ENCODE peak calls at places on chromosomes 12 and 14, in four cellular contexts. One of them, this sample, is unnamed.

GRCh38 chr12:13223176-13223806 is 26.8 kb downstream of the EMP1 start:
- DNase-seq in MCF 10A: peak
- DNase-seq in RWPE1: peak
- DNase-seq in GM13977: no peak
- DNase-seq in this sample: no peak

GRCh38 chr14:102922490-102923200 is at the start of gene AMN:
- DNase-seq in GM13977: peak
- DNase-seq in RWPE1: no peak
- DNase-seq in MCF 10A: no peak
- DNase-seq in this sample: peak

GRCh38 chr14:75168586-75169335 is 7.7 kb downstream of the TMED10 start:
- DNase-seq in GM13977: no peak
- DNase-seq in MCF 10A: no peak
- DNase-seq in RWPE1: no peak
- DNase-seq in this sample: no peak

GRCh38 chr14:23436327-23437141 is 1.1 kb upstream of the MYH7 start:
- DNase-seq in GM13977: no peak
- DNase-seq in RWPE1: no peak
- DNase-seq in MCF 10A: no peak
- DNase-seq in this sample: peak

GRCh38 chr14:104293231-104293841 is 154.9 kb downstream of the KIF26A start:
- DNase-seq in MCF 10A: no peak
- DNase-seq in GM13977: no peak
- DNase-seq in RWPE1: no peak
- DNase-seq in this sample: peak

GRCh38 chr14:100644383-100644782 is 57.2 kb upstream of the BEGAIN start:
- DNase-seq in RWPE1: no peak
- DNase-seq in MCF 10A: no peak
- DNase-seq in GM13977: no peak
- DNase-seq in this sample: no peak

GRCh38 chr12:9364224-9365176 is 156.3 kb upstream of the PZP start:
- DNase-seq in MCF 10A: peak
- DNase-seq in RWPE1: peak
- DNase-seq in GM13977: peak
- DNase-seq in this sample: no peak

GRCh38 chr12:131530041-131530332 is 180.9 kb upstream of the SFSWAP start:
- DNase-seq in RWPE1: no peak
- DNase-seq in MCF 10A: no peak
- DNase-seq in GM13977: no peak
- DNase-seq in this sample: no peak

GRCh38 chr12:116707751-116708150 is 30.1 kb downstream of the SPRING1 start:
- DNase-seq in RWPE1: no peak
- DNase-seq in GM13977: no peak
- DNase-seq in MCF 10A: no peak
- DNase-seq in this sample: no peak

GRCh38 chr12:4421590-4422031 is 24.0 kb downstream of the FGF6 start:
- DNase-seq in MCF 10A: peak
- DNase-seq in GM13977: peak
- DNase-seq in RWPE1: peak
- DNase-seq in this sample: no peak

GRCh38 chr12:68617160-68617926 is 6.6 kb downstream of the RAP1B start:
- DNase-seq in MCF 10A: peak
- DNase-seq in RWPE1: no peak
- DNase-seq in GM13977: no peak
- DNase-seq in this sample: no peak

GRCh38 chr14:81516941-81517797 is 16.5 kb downstream of the SEL1L start:
- DNase-seq in GM13977: no peak
- DNase-seq in RWPE1: no peak
- DNase-seq in MCF 10A: no peak
- DNase-seq in this sample: no peak

GRCh38 chr14:65927871-65928270 is 515.3 kb downstream of the FUT8 start:
- DNase-seq in RWPE1: no peak
- DNase-seq in GM13977: no peak
- DNase-seq in MCF 10A: no peak
- DNase-seq in this sample: no peak

GRCh38 chr12:122878780-122879612 is 16.9 kb downstream of the VPS37B start:
- DNase-seq in MCF 10A: no peak
- DNase-seq in RWPE1: no peak
- DNase-seq in GM13977: no peak
- DNase-seq in this sample: no peak

GRCh38 chr12:3307419-3307818 is 183.6 kb upstream of the PRMT8 start:
- DNase-seq in MCF 10A: no peak
- DNase-seq in GM13977: no peak
- DNase-seq in RWPE1: no peak
- DNase-seq in this sample: no peak

GRCh38 chr12:31773867-31774266 is 45.0 kb upstream of the AMN1 start:
- DNase-seq in GM13977: no peak
- DNase-seq in RWPE1: no peak
- DNase-seq in MCF 10A: no peak
- DNase-seq in this sample: no peak

GRCh38 chr12:129997239-129997638 is 93.4 kb upstream of the TMEM132D start:
- DNase-seq in RWPE1: no peak
- DNase-seq in GM13977: no peak
- DNase-seq in MCF 10A: no peak
- DNase-seq in this sample: no peak

GRCh38 chr14:104609666-104610065 is 5.1 kb upstream of the TMEM179 start:
- DNase-seq in RWPE1: no peak
- DNase-seq in MCF 10A: no peak
- DNase-seq in GM13977: no peak
- DNase-seq in this sample: no peak

GRCh38 chr14:100131181-100131580 is 28.3 kb downstream of the DEGS2 start:
- DNase-seq in MCF 10A: no peak
- DNase-seq in GM13977: no peak
- DNase-seq in RWPE1: no peak
- DNase-seq in this sample: no peak

GRCh38 chr12:5628501-5628900 is 196.6 kb downstream of the NTF3 start:
- DNase-seq in GM13977: no peak
- DNase-seq in MCF 10A: no peak
- DNase-seq in RWPE1: no peak
- DNase-seq in this sample: no peak

GRCh38 chr14:104294983-104295680 is 156.7 kb downstream of the KIF26A start:
- DNase-seq in RWPE1: no peak
- DNase-seq in MCF 10A: no peak
- DNase-seq in GM13977: no peak
- DNase-seq in this sample: peak

GRCh38 chr12:93365616-93366015 is 12.1 kb upstream of the NUDT4 start:
- DNase-seq in RWPE1: no peak
- DNase-seq in MCF 10A: no peak
- DNase-seq in GM13977: no peak
- DNase-seq in this sample: no peak

GRCh38 chr12:58915634-58916033 is 4.7 kb downstream of the LRIG3 start:
- DNase-seq in GM13977: no peak
- DNase-seq in MCF 10A: peak
- DNase-seq in RWPE1: no peak
- DNase-seq in this sample: no peak

GRCh38 chr12:46005151-46005797 is 14.9 kb upstream of the SCAF11 start:
- DNase-seq in GM13977: no peak
- DNase-seq in RWPE1: no peak
- DNase-seq in MCF 10A: peak
- DNase-seq in this sample: no peak

GRCh38 chr12:51217133-51217967 is 512 bp downstream of the POU6F1 start:
- DNase-seq in MCF 10A: peak
- DNase-seq in RWPE1: peak
- DNase-seq in GM13977: peak
- DNase-seq in this sample: no peak

GRCh38 chr14:55928316-55928715 is 189.9 kb upstream of the PELI2 start:
- DNase-seq in MCF 10A: no peak
- DNase-seq in RWPE1: no peak
- DNase-seq in GM13977: no peak
- DNase-seq in this sample: no peak

GRCh38 chr12:112836736-112837628 is 45.4 kb downstream of the RPH3A start:
- DNase-seq in RWPE1: no peak
- DNase-seq in GM13977: no peak
- DNase-seq in MCF 10A: no peak
- DNase-seq in this sample: no peak

GRCh38 chr14:92348154-92348553 is 25.2 kb downstream of the SLC24A4 start:
- DNase-seq in RWPE1: no peak
- DNase-seq in GM13977: no peak
- DNase-seq in MCF 10A: no peak
- DNase-seq in this sample: no peak

GRCh38 chr12:113392988-113393579 is 10.6 kb downstream of the SDS start:
- DNase-seq in GM13977: peak
- DNase-seq in RWPE1: peak
- DNase-seq in MCF 10A: no peak
- DNase-seq in this sample: no peak

GRCh38 chr12:9590441-9590840 is 17.3 kb downstream of the KLRB1 start:
- DNase-seq in RWPE1: no peak
- DNase-seq in GM13977: no peak
- DNase-seq in MCF 10A: no peak
- DNase-seq in this sample: no peak

GRCh38 chr12:12985817-12986408 is 14.2 kb downstream of the HEBP1 start:
- DNase-seq in RWPE1: no peak
- DNase-seq in GM13977: no peak
- DNase-seq in MCF 10A: peak
- DNase-seq in this sample: no peak

GRCh38 chr12:100877776-100878175 is 83.2 kb downstream of the ANO4 start:
- DNase-seq in GM13977: no peak
- DNase-seq in RWPE1: no peak
- DNase-seq in MCF 10A: no peak
- DNase-seq in this sample: no peak
- TF ChIP-seq CTCF in GM13977: peak
- TF ChIP-seq CTCF in RWPE1: peak
- TF ChIP-seq CTCF in MCF 10A: peak
- TF ChIP-seq CTCF in this sample: peak

GRCh38 chr12:23950775-23951391 is 1.4 kb upstream of the SOX5 start:
- DNase-seq in MCF 10A: no peak
- DNase-seq in GM13977: no peak
- DNase-seq in RWPE1: no peak
- DNase-seq in this sample: no peak

GRCh38 chr12:23947395-23947794 is 2.1 kb downstream of the SOX5 start:
- DNase-seq in GM13977: no peak
- DNase-seq in RWPE1: no peak
- DNase-seq in MCF 10A: no peak
- DNase-seq in this sample: no peak

GRCh38 chr12:23952071-23952470 is 2.6 kb upstream of the SOX5 start:
- DNase-seq in GM13977: no peak
- DNase-seq in MCF 10A: no peak
- DNase-seq in RWPE1: no peak
- DNase-seq in this sample: no peak

GRCh38 chr12:23950011-23950774 is 723 bp upstream of the SOX5 start:
- DNase-seq in MCF 10A: no peak
- DNase-seq in GM13977: no peak
- DNase-seq in RWPE1: no peak
- DNase-seq in this sample: no peak

DNA sequence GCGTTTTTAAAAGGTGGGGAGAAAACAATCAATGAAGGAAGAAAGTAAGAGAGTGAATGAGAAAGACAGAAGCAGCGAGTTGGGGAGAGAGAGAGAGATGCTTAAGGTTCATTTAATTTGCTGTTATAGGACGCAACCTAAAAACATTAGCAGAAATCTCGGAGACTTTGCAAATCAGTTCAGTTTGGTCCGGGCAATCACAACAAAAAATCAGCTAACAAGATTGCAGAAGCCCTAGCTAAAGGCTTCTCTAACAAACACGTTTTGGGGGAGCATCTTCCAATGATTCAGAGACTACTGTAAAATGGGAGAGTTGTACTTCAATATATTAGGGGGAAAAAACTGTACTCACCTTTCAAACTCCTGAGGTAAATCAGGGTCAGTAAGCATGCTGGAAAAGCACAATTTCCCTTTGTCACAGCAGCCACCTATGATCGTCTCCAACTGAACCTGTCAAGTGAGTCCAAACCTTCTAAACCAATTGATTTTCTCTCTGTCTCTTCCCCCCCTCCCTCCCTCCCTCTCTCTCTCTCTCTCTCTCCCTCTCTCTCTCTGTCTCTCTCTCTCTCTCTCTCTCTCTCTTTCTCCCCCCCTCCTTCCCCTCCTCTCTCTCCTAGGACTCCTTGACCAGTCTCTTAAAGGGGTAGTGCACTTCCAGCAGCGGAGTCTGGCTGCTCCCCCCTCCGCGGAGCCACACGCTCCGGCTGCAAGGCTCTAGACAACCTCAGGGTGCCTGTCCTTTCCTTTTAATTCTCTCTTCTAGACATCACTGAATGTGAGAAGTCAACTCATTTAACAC is at the start of gene SOX5:
- DNase-seq in MCF 10A: no peak
- DNase-seq in RWPE1: no peak
- DNase-seq in GM13977: no peak
- DNase-seq in this sample: no peak
- TF ChIP-seq CTCF in MCF 10A: no peak
- TF ChIP-seq CTCF in RWPE1: no peak
- TF ChIP-seq CTCF in GM13977: no peak
- TF ChIP-seq CTCF in this sample: peak

DNA sequence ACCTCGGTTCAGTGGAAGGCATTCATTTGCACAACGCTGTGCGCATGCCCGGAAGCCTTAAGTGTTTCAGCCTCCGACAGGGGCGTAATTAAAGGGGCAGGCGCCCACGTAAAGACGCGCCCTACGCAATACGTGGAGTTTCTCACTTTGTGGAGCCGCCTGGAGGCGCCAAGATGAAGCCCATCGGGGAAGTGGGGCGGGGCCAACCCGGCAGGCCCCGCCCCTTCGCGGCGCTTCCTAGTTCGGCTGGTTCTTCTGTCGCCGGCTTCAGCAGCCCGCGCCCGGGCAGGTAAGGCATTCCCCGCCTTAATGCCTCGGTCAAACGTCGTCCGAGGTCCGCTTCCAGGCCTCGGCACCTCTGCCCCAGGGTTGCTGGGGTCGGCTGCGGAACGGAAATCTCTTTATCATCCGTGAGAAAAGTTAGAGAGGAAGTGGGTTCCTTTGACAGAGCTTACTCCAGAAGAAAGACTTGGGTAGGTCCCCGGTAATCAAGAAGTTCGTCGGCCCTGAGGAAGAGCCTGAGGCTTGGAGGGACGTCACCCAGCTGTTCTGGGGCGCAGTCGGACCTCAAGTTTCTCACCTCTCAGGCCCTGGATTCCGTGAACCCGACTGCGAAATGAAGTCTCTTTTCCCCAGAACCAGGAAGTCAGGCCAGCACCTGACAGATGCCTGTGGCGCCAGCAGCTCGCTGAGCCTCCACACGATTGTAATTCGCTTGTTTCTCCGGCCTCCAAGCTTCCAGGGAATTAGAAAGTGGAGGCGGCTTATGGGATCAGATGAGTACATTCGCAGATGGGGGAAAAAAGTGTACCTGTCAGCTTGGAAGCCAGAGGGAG is at the start of the genes IRAK4 and PUS7L:
- DNase-seq in GM13977: peak
- DNase-seq in MCF 10A: peak
- DNase-seq in RWPE1: peak
- DNase-seq in this sample: peak
- TF ChIP-seq CTCF in GM13977: peak
- TF ChIP-seq CTCF in MCF 10A: peak
- TF ChIP-seq CTCF in RWPE1: peak
- TF ChIP-seq CTCF in this sample: peak

GRCh38 chr12:40222247-40222646 is 2.5 kb upstream of the LRRK2 start:
- DNase-seq in RWPE1: no peak
- DNase-seq in MCF 10A: peak
- DNase-seq in GM13977: no peak
- DNase-seq in this sample: no peak

GRCh38 chr12:40225337-40225983 is 663 bp downstream of the LRRK2 start:
- DNase-seq in MCF 10A: no peak
- DNase-seq in GM13977: peak
- DNase-seq in RWPE1: no peak
- DNase-seq in this sample: no peak

GRCh38 chr12:40225984-40226602 is 1.3 kb downstream of the LRRK2 start:
- DNase-seq in GM13977: peak
- DNase-seq in MCF 10A: no peak
- DNase-seq in RWPE1: no peak
- DNase-seq in this sample: no peak

GRCh38 chr12:40226652-40227051 is 1.9 kb downstream of the LRRK2 start:
- DNase-seq in RWPE1: peak
- DNase-seq in MCF 10A: peak
- DNase-seq in GM13977: no peak
- DNase-seq in this sample: no peak

GRCh38 chr12:40224439-40225291 is at the start of gene LRRK2:
- DNase-seq in RWPE1: peak
- DNase-seq in GM13977: peak
- DNase-seq in MCF 10A: peak
- DNase-seq in this sample: peak
- TF ChIP-seq CTCF in RWPE1: peak
- TF ChIP-seq CTCF in GM13977: no peak
- TF ChIP-seq CTCF in MCF 10A: no peak
- TF ChIP-seq CTCF in this sample: peak

This sample was measured in chondrocyte.